ENCODE peak calls at places on chromosomes 2 and 18, in six cellular contexts. T is AG04450, P is choroid plexus epithelial cell, K is RWPE1, S is fibroblast of lung, F is ovary. L is an unnamed sample.
A peak's percentile ranks its signal among the peaks of the same experiment; 100 is the strongest.

GRCh38 chr2:170467568-170468422 is 247.3 kb upstream of the SP5 start:
- DNase-seq in T (no peak), P (no peak), K (no peak), S (no peak), F (no peak), L (no peak)

GRCh38 chr2:68811364-68811763 is 59.8 kb downstream of the BMP10 start:
- DNase-seq in T (no peak), P (no peak), K (no peak), S (peak; percentile 23), F (peak; percentile 44), L (no peak)

GRCh38 chr2:61763605-61764034 is 90.2 kb downstream of the FAM161A start:
- DNase-seq in T (peak; percentile 62), P (peak; percentile 89), K (peak; percentile 73), S (peak; percentile 87), F (peak; percentile 83), L (peak; percentile 81)

GRCh38 chr2:157261199-157261782 is 3.8 kb downstream of the GALNT5 start:
- DNase-seq in T (no peak), P (peak; percentile 63), K (peak; percentile 70), S (peak; percentile 52), F (no peak), L (peak; percentile 60)

GRCh38 chr2:16726147-16726546 is 60.5 kb upstream of the CYRIA start:
- DNase-seq in T (no peak), P (no peak), K (no peak), S (no peak), F (no peak), L (no peak)

GRCh38 chr2:43542285-43542933 is 53.4 kb downstream of the THADA start:
- DNase-seq in T (no peak), P (peak; percentile 75), K (peak; percentile 54), S (peak; percentile 86), F (no peak), L (peak; percentile 58)

GRCh38 chr2:7691961-7692656 is 774.9 kb downstream of the RNF144A start:
- DNase-seq in T (no peak), P (no peak), K (no peak), S (no peak), F (no peak), L (peak; percentile 65)

GRCh38 chr18:23837591-23837990 is 148.3 kb downstream of the LAMA3 start:
- DNase-seq in T (no peak), P (peak; percentile 93), K (peak; percentile 59), S (peak; percentile 62), F (no peak), L (peak; percentile 66)

GRCh38 chr18:56756971-56757370 is 105.8 kb downstream of the WDR7 start:
- DNase-seq in T (no peak), P (no peak), K (no peak), S (no peak), F (no peak), L (no peak)

GRCh38 chr2:54570925-54571694 is 115.0 kb downstream of the SPTBN1 start:
- DNase-seq in T (peak; percentile 67), P (peak; percentile 95), K (peak; percentile 77), S (peak; percentile 88), F (no peak), L (peak; percentile 48)

GRCh38 chr18:37381554-37381953 is 184.0 kb downstream of the CELF4 start:
- DNase-seq in T (no peak), P (no peak), K (no peak), S (no peak), F (no peak), L (no peak)

GRCh38 chr2:133438026-133438425 is 130.2 kb downstream of the NCKAP5 start:
- DNase-seq in T (no peak), P (no peak), K (no peak), S (no peak), F (no peak), L (no peak)

GRCh38 chr2:72973566-72974435 is 56.5 kb downstream of the EMX1 start:
- DNase-seq in T (peak; percentile 24), P (peak; percentile 73), K (peak; percentile 76), S (peak; percentile 57), F (no peak), L (peak; percentile 22)

GRCh38 chr2:233854241-233854981 is at the start of gene HJURP:
- DNase-seq in T (peak; percentile 89), P (peak; percentile 96), K (peak; percentile 100), S (peak; percentile 94), F (peak; percentile 91), L (peak; percentile 94)

GRCh38 chr2:70887550-70888229 is 48.0 kb upstream of the ATP6V1B1 start:
- DNase-seq in T (no peak), P (no peak), K (no peak), S (no peak), F (peak; percentile 37), L (no peak)

DNA sequence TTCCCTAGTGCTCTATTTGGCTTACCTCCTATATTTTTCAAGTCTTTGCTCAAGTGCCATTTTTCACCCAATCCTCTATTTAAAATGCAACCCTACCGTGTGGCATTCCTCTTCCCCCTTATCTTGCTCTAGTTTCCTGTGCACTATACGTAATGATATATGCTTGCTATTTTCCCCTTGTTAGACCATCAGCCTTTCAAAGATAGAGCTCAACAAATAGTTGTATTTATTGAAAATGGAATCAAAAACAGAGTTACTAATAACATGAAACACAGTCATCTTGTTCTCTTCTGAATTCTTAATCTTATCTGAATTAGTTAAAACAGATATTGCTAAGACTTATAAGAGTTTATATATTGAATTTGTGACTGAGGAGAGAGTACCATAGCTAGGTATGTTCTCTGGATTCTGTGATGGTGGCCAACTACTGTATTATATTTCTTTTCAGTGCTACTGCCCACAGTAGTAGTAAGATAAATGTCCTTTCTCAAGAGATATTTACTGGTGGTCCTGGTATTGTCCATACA is 55.3 kb downstream of the CAB39 start:
- DNase-seq in T (no peak), P (no peak), K (no peak), S (no peak), F (no peak), L (no peak)
- TF ChIP-seq CTCF in T (no peak), P (no peak), K (no peak), S (no peak), F (no peak), L (no peak)

GRCh38 chr18:10487161-10487560 is 32.7 kb downstream of the APCDD1 start:
- DNase-seq in T (no peak), P (no peak), K (no peak), S (no peak), F (no peak), L (no peak)
- TF ChIP-seq CTCF in T (no peak), P (no peak), K (no peak), S (no peak), F (no peak), L (no peak)

GRCh38 chr2:110770308-110770695 is 37.9 kb downstream of the ACOXL start:
- DNase-seq in T (no peak), P (no peak), K (no peak), S (no peak), F (no peak), L (no peak)
- TF ChIP-seq CTCF in T (no peak), P (no peak), K (no peak), S (no peak), F (no peak), L (no peak)

GRCh38 chr2:33246432-33246831 is 230.0 kb upstream of the RASGRP3 start:
- DNase-seq in T (no peak), P (no peak), K (no peak), S (no peak), F (no peak), L (no peak)

GRCh38 chr2:33256162-33256755 is 220.2 kb upstream of the RASGRP3 start:
- DNase-seq in T (no peak), P (no peak), K (no peak), S (no peak), F (no peak), L (no peak)

GRCh38 chr2:33247325-33247724 is 229.1 kb upstream of the RASGRP3 start:
- DNase-seq in T (no peak), P (peak; percentile 40), K (no peak), S (peak; percentile 69), F (no peak), L (no peak)

DNA sequence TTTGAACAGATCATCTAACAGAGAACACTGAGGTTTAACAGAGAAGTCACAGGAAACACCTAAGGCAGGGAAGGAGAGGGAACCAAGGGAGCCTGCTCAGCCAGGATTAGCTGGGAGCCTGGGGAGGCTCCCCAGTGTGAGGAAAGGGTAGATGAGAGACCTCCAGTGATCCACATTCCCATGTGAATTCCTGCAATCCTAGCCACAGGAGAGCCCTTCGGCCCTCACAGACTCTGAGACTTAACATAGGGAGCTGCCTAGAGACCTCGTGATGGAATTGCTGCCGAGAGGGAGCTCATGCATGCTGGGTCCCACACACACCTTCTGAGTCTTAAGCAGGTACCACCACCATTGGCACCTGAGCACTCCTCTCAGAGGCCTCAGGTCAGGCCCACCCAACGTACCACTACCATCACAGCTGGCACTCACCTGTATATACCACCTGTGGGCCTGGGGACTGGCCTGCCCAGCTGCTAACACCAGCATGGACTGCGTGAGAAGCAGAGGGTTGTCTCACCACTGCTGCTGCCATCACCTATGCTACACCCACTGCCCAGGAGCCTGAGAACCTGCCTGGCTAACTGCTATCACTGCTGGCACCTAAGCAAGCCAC is 225.9 kb upstream of the RASGRP3 start:
- DNase-seq in T (no peak), P (no peak), K (no peak), S (no peak), F (no peak), L (no peak)
- TF ChIP-seq CTCF in T (no peak), P (no peak), K (no peak), S (no peak), F (no peak), L (no peak)

GRCh38 chr2:95379616-95379925 is 22.9 kb upstream of the FAHD2A start:
- DNase-seq in T (no peak), P (no peak), K (no peak), S (no peak), F (no peak), L (no peak)
- TF ChIP-seq CTCF in T (no peak), P (peak; percentile 38), K (no peak), S (peak; percentile 15), F (no peak), L (peak; percentile 58)

GRCh38 chr2:98155721-98156120 is 68.8 kb downstream of the VWA3B start:
- DNase-seq in T (no peak), P (no peak), K (no peak), S (no peak), F (no peak), L (no peak)

GRCh38 chr2:98158305-98158704 is 71.3 kb downstream of the VWA3B start:
- DNase-seq in T (no peak), P (no peak), K (no peak), S (no peak), F (no peak), L (no peak)

GRCh38 chr2:98155291-98155690 is 68.3 kb downstream of the VWA3B start:
- DNase-seq in T (no peak), P (no peak), K (no peak), S (no peak), F (no peak), L (no peak)

GRCh38 chr2:98160574-98160973 is 73.6 kb downstream of the VWA3B start:
- DNase-seq in T (no peak), P (peak; percentile 6), K (no peak), S (no peak), F (no peak), L (no peak)

GRCh38 chr2:98157557-98157956 is 70.6 kb downstream of the VWA3B start:
- DNase-seq in T (no peak), P (no peak), K (no peak), S (no peak), F (no peak), L (no peak)
- TF ChIP-seq CTCF in T (no peak), P (no peak), K (no peak), S (no peak), F (no peak), L (no peak)

GRCh38 chr2:29212009-29212408 is 96.8 kb downstream of the CLIP4 start:
- DNase-seq in T (no peak), P (peak; percentile 39), K (no peak), S (peak; percentile 5), F (no peak), L (peak; percentile 18)
- TF ChIP-seq CTCF in T (peak; percentile 13), P (peak; percentile 34), K (no peak), S (no peak), F (no peak), L (peak; percentile 72)

L was measured in HFFc6.